ENCODE peak calls at places on chromosomes 7 and 10, in four cellular contexts. One of them, this sample, is unnamed. For H3K79me2, the result is how much of the 10 kb centered on the place peaks cover.

GRCh38 chr7:53111061-53111460 is 75.6 kb downstream of the POM121L12 start:
- DNase-seq in K562: no peak
- DNase-seq in H1: no peak
- DNase-seq in HepG2: no peak
- DNase-seq in this sample: no peak

GRCh38 chr10:104735036-104735435 is 93.9 kb downstream of the SORCS3 start:
- DNase-seq in H1: peak
- DNase-seq in HepG2: no peak
- DNase-seq in K562: no peak
- DNase-seq in this sample: no peak

GRCh38 chr7:88597941-88598425 is 161.5 kb upstream of the ZNF804B start:
- DNase-seq in H1: no peak
- DNase-seq in HepG2: no peak
- DNase-seq in K562: no peak
- DNase-seq in this sample: no peak

GRCh38 chr10:107383357-107383756 is 218.9 kb upstream of the SORCS1 start:
- DNase-seq in H1: no peak
- DNase-seq in HepG2: no peak
- DNase-seq in K562: no peak
- DNase-seq in this sample: no peak

GRCh38 chr7:111014074-111014473 is 76.9 kb upstream of the LRRN3 start:
- DNase-seq in H1: no peak
- DNase-seq in HepG2: no peak
- DNase-seq in K562: no peak
- DNase-seq in this sample: no peak

GRCh38 chr7:107937514-107937913 is 46.5 kb downstream of the DLD start:
- DNase-seq in K562: no peak
- DNase-seq in H1: no peak
- DNase-seq in HepG2: no peak
- DNase-seq in this sample: no peak

GRCh38 chr10:6674282-6674681 is 94.2 kb upstream of the PRKCQ start:
- DNase-seq in H1: no peak
- DNase-seq in K562: no peak
- DNase-seq in HepG2: no peak
- DNase-seq in this sample: peak

GRCh38 chr10:71383972-71384687 is 12.6 kb upstream of the CDH23 start:
- DNase-seq in H1: peak
- DNase-seq in K562: peak
- DNase-seq in HepG2: peak
- DNase-seq in this sample: peak

GRCh38 chr10:7706534-7707073 is 3.5 kb downstream of the ITIH2 start:
- DNase-seq in H1: no peak
- DNase-seq in HepG2: peak
- DNase-seq in K562: no peak
- DNase-seq in this sample: no peak

GRCh38 chr10:118798186-118798811 is 43.5 kb upstream of the CACUL1 start:
- DNase-seq in H1: no peak
- DNase-seq in K562: no peak
- DNase-seq in HepG2: no peak
- DNase-seq in this sample: no peak

GRCh38 chr7:22731781-22732180 is 4.8 kb downstream of the IL6 start:
- DNase-seq in K562: no peak
- DNase-seq in HepG2: no peak
- DNase-seq in H1: no peak
- DNase-seq in this sample: no peak

GRCh38 chr10:128095023-128095752 is 31.0 kb downstream of the MKI67 start:
- DNase-seq in K562: no peak
- DNase-seq in HepG2: no peak
- DNase-seq in H1: no peak
- DNase-seq in this sample: no peak

GRCh38 chr10:61900829-61901783 is at the start of gene ARID5B:
- DNase-seq in HepG2: peak
- DNase-seq in K562: peak
- DNase-seq in H1: peak
- DNase-seq in this sample: peak

GRCh38 chr7:37083311-37084096 is 359.2 kb upstream of the AOAH start:
- DNase-seq in K562: no peak
- DNase-seq in H1: no peak
- DNase-seq in HepG2: no peak
- DNase-seq in this sample: no peak

GRCh38 chr7:50166997-50167961 is 74.2 kb upstream of the ZPBP start:
- DNase-seq in K562: no peak
- DNase-seq in HepG2: no peak
- DNase-seq in H1: no peak
- DNase-seq in this sample: no peak

GRCh38 chr10:104057717-104058116 is 28.0 kb downstream of the COL17A1 start:
- DNase-seq in H1: no peak
- DNase-seq in HepG2: no peak
- DNase-seq in K562: no peak
- DNase-seq in this sample: no peak

GRCh38 chr7:132092106-132092505 is 484.2 kb downstream of the PLXNA4 start:
- DNase-seq in HepG2: no peak
- DNase-seq in K562: no peak
- DNase-seq in H1: no peak
- DNase-seq in this sample: no peak

GRCh38 chr7:127504715-127505114 is 80.7 kb downstream of the GCC1 start:
- DNase-seq in K562: peak
- DNase-seq in HepG2: peak
- DNase-seq in H1: peak
- DNase-seq in this sample: peak

GRCh38 chr7:134737561-134738353 is 41.7 kb upstream of the CALD1 start:
- DNase-seq in HepG2: no peak
- DNase-seq in H1: no peak
- DNase-seq in K562: no peak
- DNase-seq in this sample: peak

GRCh38 chr7:44965441-44965903 is 13.3 kb downstream of the MYO1G start:
- DNase-seq in H1: peak
- DNase-seq in HepG2: no peak
- DNase-seq in K562: no peak
- DNase-seq in this sample: no peak
- TF ChIP-seq JUN in H1: no peak
- TF ChIP-seq JUN in HepG2: no peak
- TF ChIP-seq JUN in K562: no peak
- TF ChIP-seq JUN in this sample: no peak

GRCh38 chr10:11602357-11602756 is 9.1 kb downstream of the USP6NL start:
- DNase-seq in K562: no peak
- DNase-seq in HepG2: no peak
- DNase-seq in H1: no peak
- DNase-seq in this sample: no peak
- H3K79me2 ChIP-seq in K562: half or more
- H3K79me2 ChIP-seq in HepG2: half or more
- H3K79me2 ChIP-seq in H1: half or more
- H3K79me2 ChIP-seq in this sample: half or more

DNA sequence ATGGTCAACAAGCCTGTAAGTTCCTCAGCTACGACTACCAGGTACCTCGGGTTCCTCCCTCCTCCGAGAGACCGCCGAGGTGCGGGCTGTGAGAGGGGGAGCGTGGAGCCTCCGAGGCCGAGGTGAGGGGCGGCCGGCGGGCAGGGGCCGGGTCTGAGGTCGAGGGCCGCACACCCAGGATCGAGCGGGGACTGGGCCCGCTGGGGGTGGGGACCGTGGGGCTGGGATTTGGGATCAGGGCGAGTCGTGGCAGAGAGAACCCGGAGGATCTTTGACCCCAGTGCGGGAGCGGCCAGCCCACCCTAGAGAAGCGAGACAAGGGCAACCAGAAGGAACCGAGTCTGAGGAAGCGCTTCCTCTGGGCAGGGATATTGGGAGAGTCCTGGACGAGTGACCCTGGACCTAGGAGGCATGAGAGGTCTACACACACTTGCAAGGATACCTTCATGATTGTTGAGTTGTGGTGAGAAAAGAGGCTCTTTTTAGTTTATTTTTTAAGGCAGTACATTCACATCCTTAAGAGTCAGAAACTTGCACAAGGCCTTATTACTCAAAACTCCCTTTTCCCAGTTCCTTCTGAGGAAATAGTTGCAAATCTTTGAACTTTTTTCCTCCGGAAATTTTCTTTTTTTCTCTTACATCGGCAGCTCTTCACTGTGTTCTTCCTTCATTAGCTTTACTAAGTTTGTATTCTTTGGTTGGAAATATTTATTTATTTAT is 390 bp downstream of the ZNF487 start:
- DNase-seq in H1: no peak
- DNase-seq in K562: no peak
- DNase-seq in HepG2: no peak
- DNase-seq in this sample: peak
- TF ChIP-seq JUN in H1: no peak
- TF ChIP-seq JUN in K562: no peak
- TF ChIP-seq JUN in HepG2: no peak
- TF ChIP-seq JUN in this sample: no peak

GRCh38 chr10:74883428-74883827 is 57.0 kb downstream of the KAT6B start:
- DNase-seq in HepG2: no peak
- DNase-seq in H1: no peak
- DNase-seq in K562: no peak
- DNase-seq in this sample: no peak
- H3K79me2 ChIP-seq in HepG2: under half
- H3K79me2 ChIP-seq in H1: under half
- H3K79me2 ChIP-seq in K562: under half
- H3K79me2 ChIP-seq in this sample: under half

DNA sequence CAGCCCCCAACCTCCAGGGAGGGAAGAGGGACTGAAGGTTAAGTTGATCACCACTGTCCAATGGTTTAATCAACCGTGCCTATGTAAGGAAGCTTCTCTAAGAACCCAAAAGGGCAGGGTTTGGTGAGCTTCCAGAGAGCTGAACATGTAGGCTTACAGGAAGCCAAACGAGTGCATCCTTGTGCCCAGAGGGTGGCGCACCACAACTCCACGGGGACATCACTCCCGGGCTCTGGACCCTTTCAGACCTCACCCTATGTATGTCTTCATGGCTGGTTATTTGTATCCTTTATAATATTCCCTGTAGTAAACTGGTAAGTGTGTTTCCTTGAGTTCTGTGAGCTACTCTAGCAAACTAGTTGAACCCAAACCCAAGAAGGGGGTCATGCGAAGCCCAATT is 11.5 kb upstream of the NFKB2 start:
- DNase-seq in K562: peak
- DNase-seq in H1: peak
- DNase-seq in HepG2: no peak
- DNase-seq in this sample: no peak
- TF ChIP-seq JUN in K562: no peak
- TF ChIP-seq JUN in H1: no peak
- TF ChIP-seq JUN in HepG2: no peak
- TF ChIP-seq JUN in this sample: no peak

GRCh38 chr7:887488-887820 is 11.1 kb downstream of the GET4 start:
- DNase-seq in H1: no peak
- DNase-seq in K562: no peak
- DNase-seq in HepG2: no peak
- DNase-seq in this sample: no peak
- H3K79me2 ChIP-seq in H1: half or more
- H3K79me2 ChIP-seq in K562: half or more
- H3K79me2 ChIP-seq in HepG2: half or more
- H3K79me2 ChIP-seq in this sample: under half

GRCh38 chr10:31620236-31621151 is 301.5 kb downstream of the ZEB1 start:
- DNase-seq in K562: peak
- DNase-seq in HepG2: no peak
- DNase-seq in H1: peak
- DNase-seq in this sample: peak
- TF ChIP-seq JUN in K562: no peak
- TF ChIP-seq JUN in HepG2: no peak
- TF ChIP-seq JUN in H1: no peak
- TF ChIP-seq JUN in this sample: no peak

GRCh38 chr7:96284240-96284639 is 37.7 kb downstream of the SLC25A13 start:
- DNase-seq in H1: no peak
- DNase-seq in K562: no peak
- DNase-seq in HepG2: no peak
- DNase-seq in this sample: no peak

GRCh38 chr7:96282835-96283234 is 39.1 kb downstream of the SLC25A13 start:
- DNase-seq in H1: no peak
- DNase-seq in K562: no peak
- DNase-seq in HepG2: no peak
- DNase-seq in this sample: peak

GRCh38 chr7:96284838-96285237 is 37.1 kb downstream of the SLC25A13 start:
- DNase-seq in H1: no peak
- DNase-seq in HepG2: no peak
- DNase-seq in K562: no peak
- DNase-seq in this sample: no peak

GRCh38 chr7:96287168-96287567 is 34.7 kb downstream of the SLC25A13 start:
- DNase-seq in HepG2: no peak
- DNase-seq in H1: no peak
- DNase-seq in K562: no peak
- DNase-seq in this sample: no peak

GRCh38 chr7:96285579-96285978 is 36.3 kb downstream of the SLC25A13 start:
- DNase-seq in HepG2: no peak
- DNase-seq in H1: no peak
- DNase-seq in K562: no peak
- DNase-seq in this sample: peak
- H3K79me2 ChIP-seq in HepG2: half or more
- H3K79me2 ChIP-seq in H1: under half
- H3K79me2 ChIP-seq in K562: under half
- H3K79me2 ChIP-seq in this sample: under half

DNA sequence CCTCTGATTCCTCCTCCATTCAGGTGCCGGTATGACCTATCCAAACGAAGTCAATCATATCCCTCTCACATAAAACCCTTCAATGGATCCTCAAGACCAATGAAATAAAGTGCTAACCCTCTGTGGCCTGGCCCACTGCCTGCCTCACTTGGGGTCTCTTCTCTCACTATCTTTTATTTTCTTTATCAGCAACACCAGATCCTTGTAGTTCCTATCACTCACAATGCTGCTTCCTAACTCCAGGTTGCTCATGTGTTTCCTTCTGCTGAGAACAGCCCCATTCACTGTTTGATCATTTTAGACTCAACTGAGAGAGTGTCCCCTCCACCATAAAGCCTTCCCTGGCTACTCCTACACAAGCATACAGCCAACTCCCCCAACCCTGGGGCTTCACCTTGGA is 180.6 kb downstream of the DOCK4 start:
- DNase-seq in K562: no peak
- DNase-seq in H1: no peak
- DNase-seq in HepG2: no peak
- DNase-seq in this sample: peak
- TF ChIP-seq JUN in K562: no peak
- TF ChIP-seq JUN in H1: no peak
- TF ChIP-seq JUN in HepG2: no peak
- TF ChIP-seq JUN in this sample: no peak

This sample was measured in endothelial cell of umbilical vein.